ENCODE peak calls at places on chromosomes 11 and 22, in six cellular contexts. One of them, this sample, is unnamed.
A peak's percentile ranks its signal among the peaks of the same experiment; 100 is the strongest.

GRCh38 chr11:23455291-23455864 is 595.1 kb upstream of the CCDC179 start:
- DNase-seq in Panc1: no peak
- DNase-seq in CD8-positive, alpha-beta memory T cell: no peak
- DNase-seq in IMR-90: no peak
- DNase-seq in small intestine: no peak
- DNase-seq in body of pancreas: no peak
- DNase-seq in this sample: no peak

GRCh38 chr22:49765091-49765771 is 62.4 kb downstream of the BRD1 start:
- DNase-seq in Panc1: no peak
- DNase-seq in CD8-positive, alpha-beta memory T cell: no peak
- DNase-seq in body of pancreas: no peak
- DNase-seq in IMR-90: no peak
- DNase-seq in small intestine: no peak
- DNase-seq in this sample: peak; percentile 8

GRCh38 chr11:118058311-118059230 is 18.3 kb upstream of the TMPRSS4 start:
- DNase-seq in Panc1: no peak
- DNase-seq in body of pancreas: no peak
- DNase-seq in CD8-positive, alpha-beta memory T cell: no peak
- DNase-seq in IMR-90: no peak
- DNase-seq in small intestine: no peak
- DNase-seq in this sample: no peak

GRCh38 chr11:74004694-74005615 is 3.9 kb downstream of the UCP3 start:
- DNase-seq in CD8-positive, alpha-beta memory T cell: peak; percentile 93
- DNase-seq in Panc1: no peak
- DNase-seq in body of pancreas: no peak
- DNase-seq in IMR-90: no peak
- DNase-seq in small intestine: peak; percentile 86
- DNase-seq in this sample: no peak

GRCh38 chr11:111231836-111232235 is 13.7 kb upstream of the POU2AF2 start:
- DNase-seq in small intestine: no peak
- DNase-seq in body of pancreas: no peak
- DNase-seq in CD8-positive, alpha-beta memory T cell: no peak
- DNase-seq in IMR-90: peak; percentile 50
- DNase-seq in Panc1: no peak
- DNase-seq in this sample: no peak

GRCh38 chr11:95324826-95325225 is 93.8 kb upstream of the SESN3 start:
- DNase-seq in IMR-90: no peak
- DNase-seq in small intestine: no peak
- DNase-seq in Panc1: no peak
- DNase-seq in body of pancreas: no peak
- DNase-seq in CD8-positive, alpha-beta memory T cell: no peak
- DNase-seq in this sample: no peak

GRCh38 chr22:50569041-50569459 is 6.3 kb upstream of the SYCE3 start:
- DNase-seq in CD8-positive, alpha-beta memory T cell: no peak
- DNase-seq in Panc1: no peak
- DNase-seq in body of pancreas: peak; percentile 73
- DNase-seq in small intestine: peak; percentile 75
- DNase-seq in IMR-90: no peak
- DNase-seq in this sample: no peak

GRCh38 chr11:19938866-19939265 is 221.4 kb downstream of the DBX1 start:
- DNase-seq in Panc1: no peak
- DNase-seq in IMR-90: no peak
- DNase-seq in small intestine: no peak
- DNase-seq in body of pancreas: no peak
- DNase-seq in CD8-positive, alpha-beta memory T cell: no peak
- DNase-seq in this sample: no peak

GRCh38 chr11:126992804-126993111 is 7.8 kb downstream of the KIRREL3 start:
- DNase-seq in IMR-90: peak; percentile 95
- DNase-seq in body of pancreas: no peak
- DNase-seq in Panc1: no peak
- DNase-seq in CD8-positive, alpha-beta memory T cell: no peak
- DNase-seq in small intestine: no peak
- DNase-seq in this sample: no peak

GRCh38 chr11:11163256-11163655 is 189.8 kb downstream of the CSNK2A3 start:
- DNase-seq in CD8-positive, alpha-beta memory T cell: no peak
- DNase-seq in IMR-90: no peak
- DNase-seq in Panc1: no peak
- DNase-seq in body of pancreas: no peak
- DNase-seq in small intestine: peak; percentile 78
- DNase-seq in this sample: no peak

GRCh38 chr11:123195182-123196059 is at the start of gene CLMP:
- DNase-seq in IMR-90: peak; percentile 82
- DNase-seq in small intestine: no peak
- DNase-seq in Panc1: no peak
- DNase-seq in body of pancreas: peak; percentile 18
- DNase-seq in CD8-positive, alpha-beta memory T cell: no peak
- DNase-seq in this sample: no peak

GRCh38 chr11:126352934-126353801 is 2.3 kb upstream of the ST3GAL4 start:
- DNase-seq in Panc1: no peak
- DNase-seq in CD8-positive, alpha-beta memory T cell: no peak
- DNase-seq in IMR-90: peak; percentile 75
- DNase-seq in body of pancreas: no peak
- DNase-seq in small intestine: no peak
- DNase-seq in this sample: no peak

GRCh38 chr11:62622476-62622875 is 690 bp upstream of the B3GAT3 start:
- DNase-seq in body of pancreas: no peak
- DNase-seq in CD8-positive, alpha-beta memory T cell: no peak
- DNase-seq in small intestine: no peak
- DNase-seq in Panc1: no peak
- DNase-seq in IMR-90: no peak
- DNase-seq in this sample: no peak

GRCh38 chr11:113014731-113015455 is 53.7 kb downstream of the NCAM1 start:
- DNase-seq in small intestine: peak; percentile 1
- DNase-seq in IMR-90: no peak
- DNase-seq in body of pancreas: peak; percentile 28
- DNase-seq in Panc1: no peak
- DNase-seq in CD8-positive, alpha-beta memory T cell: no peak
- DNase-seq in this sample: peak; percentile 58

DNA sequence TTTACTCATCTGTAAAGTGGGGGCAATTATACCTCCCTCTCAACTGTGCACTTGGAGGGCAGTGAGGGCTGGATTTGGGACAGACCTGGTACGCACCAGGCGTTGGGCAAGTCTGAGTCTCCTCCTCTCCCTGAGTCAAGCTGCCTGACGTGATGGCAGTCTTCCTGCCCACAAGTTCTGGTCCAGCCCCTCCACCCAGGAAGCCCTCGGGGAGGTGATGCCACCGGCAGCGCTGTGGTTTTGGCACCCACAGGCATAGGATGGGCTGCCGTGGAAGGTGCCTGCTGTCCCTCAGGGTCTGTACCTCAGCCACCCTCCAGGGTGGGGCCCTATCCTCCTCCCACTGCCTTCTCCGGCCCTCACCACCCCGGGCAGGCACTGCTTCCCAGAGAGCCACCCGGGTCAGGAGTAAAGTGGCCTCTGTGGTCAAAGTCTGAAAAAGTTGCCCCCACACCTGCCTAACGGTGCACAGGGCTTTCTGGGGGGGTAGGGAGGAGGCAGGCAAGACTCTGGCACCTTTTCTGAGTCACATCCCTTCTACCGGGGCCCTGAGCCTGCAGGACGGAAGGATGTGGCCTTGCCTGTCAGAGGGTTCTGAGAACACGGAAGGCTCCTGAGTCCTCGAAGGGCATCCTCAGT is 6.5 kb upstream of the APOBEC3H start:
- DNase-seq in Panc1: no peak
- DNase-seq in body of pancreas: peak; percentile 38
- DNase-seq in CD8-positive, alpha-beta memory T cell: peak; percentile 87
- DNase-seq in IMR-90: no peak
- DNase-seq in small intestine: peak; percentile 59
- DNase-seq in this sample: peak; percentile 25
- H3K4me1 ChIP-seq in Panc1: no peaks in the 10 kb centered on the region
- H3K4me1 ChIP-seq in body of pancreas: no peaks in the 10 kb centered on the region
- H3K4me1 ChIP-seq in CD8-positive, alpha-beta memory T cell: peaks cover 78% of the 10 kb centered on the region
- H3K4me1 ChIP-seq in IMR-90: peaks cover 3% of the 10 kb centered on the region
- H3K4me1 ChIP-seq in small intestine: no peaks in the 10 kb centered on the region
- H3K4me1 ChIP-seq in this sample: no peaks in the 10 kb centered on the region

GRCh38 chr22:35850831-35851230 is 133.2 kb downstream of the APOL5 start:
- DNase-seq in Panc1: no peak
- DNase-seq in CD8-positive, alpha-beta memory T cell: no peak
- DNase-seq in body of pancreas: no peak
- DNase-seq in IMR-90: no peak
- DNase-seq in small intestine: no peak
- DNase-seq in this sample: no peak
- H3K4me1 ChIP-seq in Panc1: no peaks in the 10 kb centered on the region
- H3K4me1 ChIP-seq in CD8-positive, alpha-beta memory T cell: no peaks in the 10 kb centered on the region
- H3K4me1 ChIP-seq in body of pancreas: peaks cover 43% of the 10 kb centered on the region
- H3K4me1 ChIP-seq in IMR-90: no peaks in the 10 kb centered on the region
- H3K4me1 ChIP-seq in small intestine: peaks cover 4% of the 10 kb centered on the region
- H3K4me1 ChIP-seq in this sample: peaks cover 33% of the 10 kb centered on the region

GRCh38 chr11:60977224-60977623 is 5.7 kb downstream of the CD6 start:
- DNase-seq in Panc1: no peak
- DNase-seq in body of pancreas: no peak
- DNase-seq in CD8-positive, alpha-beta memory T cell: no peak
- DNase-seq in IMR-90: no peak
- DNase-seq in small intestine: no peak
- DNase-seq in this sample: no peak
- H3K4me1 ChIP-seq in Panc1: no peaks in the 10 kb centered on the region
- H3K4me1 ChIP-seq in body of pancreas: no peaks in the 10 kb centered on the region
- H3K4me1 ChIP-seq in CD8-positive, alpha-beta memory T cell: peaks cover 74% of the 10 kb centered on the region
- H3K4me1 ChIP-seq in IMR-90: no peaks in the 10 kb centered on the region
- H3K4me1 ChIP-seq in small intestine: no peaks in the 10 kb centered on the region
- H3K4me1 ChIP-seq in this sample: no peaks in the 10 kb centered on the region

GRCh38 chr11:57647368-57647767 is 2.3 kb downstream of the YPEL4 start:
- DNase-seq in CD8-positive, alpha-beta memory T cell: no peak
- DNase-seq in small intestine: no peak
- DNase-seq in IMR-90: no peak
- DNase-seq in Panc1: no peak
- DNase-seq in body of pancreas: no peak
- DNase-seq in this sample: no peak

GRCh38 chr11:57645716-57646085 is 4.0 kb downstream of the YPEL4 start:
- DNase-seq in Panc1: no peak
- DNase-seq in IMR-90: no peak
- DNase-seq in body of pancreas: no peak
- DNase-seq in small intestine: no peak
- DNase-seq in CD8-positive, alpha-beta memory T cell: no peak
- DNase-seq in this sample: no peak

GRCh38 chr11:57646221-57646620 is 3.5 kb downstream of the YPEL4 start:
- DNase-seq in Panc1: no peak
- DNase-seq in small intestine: no peak
- DNase-seq in CD8-positive, alpha-beta memory T cell: no peak
- DNase-seq in IMR-90: no peak
- DNase-seq in body of pancreas: no peak
- DNase-seq in this sample: no peak

GRCh38 chr11:57647960-57648776 is 1.5 kb downstream of the YPEL4 start:
- DNase-seq in body of pancreas: no peak
- DNase-seq in Panc1: no peak
- DNase-seq in small intestine: no peak
- DNase-seq in CD8-positive, alpha-beta memory T cell: no peak
- DNase-seq in IMR-90: no peak
- DNase-seq in this sample: no peak

GRCh38 chr11:57646756-57647303 is 2.9 kb downstream of the YPEL4 start:
- DNase-seq in Panc1: no peak
- DNase-seq in IMR-90: no peak
- DNase-seq in small intestine: no peak
- DNase-seq in body of pancreas: no peak
- DNase-seq in CD8-positive, alpha-beta memory T cell: no peak
- DNase-seq in this sample: no peak
- H3K4me1 ChIP-seq in Panc1: peaks cover 19% of the 10 kb centered on the region
- H3K4me1 ChIP-seq in IMR-90: peaks cover 27% of the 10 kb centered on the region
- H3K4me1 ChIP-seq in small intestine: no peaks in the 10 kb centered on the region
- H3K4me1 ChIP-seq in body of pancreas: peaks cover 26% of the 10 kb centered on the region
- H3K4me1 ChIP-seq in CD8-positive, alpha-beta memory T cell: peaks cover 19% of the 10 kb centered on the region
- H3K4me1 ChIP-seq in this sample: peaks cover 18% of the 10 kb centered on the region